ENCODE peak calls at places on chromosomes 12 and 14, in four cellular contexts. I is A549, G is HepG2, H is K562. X is an unnamed sample.

GRCh38 chr14:72613975-72614319 is 280.0 kb downstream of the DPF3 start:
- DNase-seq in I (no peak), G (no peak), H (no peak), X (no peak)

GRCh38 chr12:109605599-109606228 is 32.1 kb downstream of the MVK start:
- DNase-seq in I (no peak), G (no peak), H (no peak), X (no peak)

GRCh38 chr12:3354586-3354985 is 136.4 kb upstream of the PRMT8 start:
- DNase-seq in I (no peak), G (no peak), H (no peak), X (no peak)

GRCh38 chr12:58922849-58923248 is 2.5 kb upstream of the LRIG3 start:
- DNase-seq in I (peak), G (no peak), H (no peak), X (peak)

GRCh38 chr14:68610251-68610793 is 182.5 kb downstream of the ZFP36L1 start:
- DNase-seq in I (no peak), G (peak), H (no peak), X (no peak)

GRCh38 chr14:59254146-59254910 is 65.9 kb downstream of the DAAM1 start:
- DNase-seq in I (peak), G (no peak), H (no peak), X (peak)

GRCh38 chr12:109539508-109539907 is 33.8 kb downstream of the MMAB start:
- DNase-seq in I (no peak), G (no peak), H (no peak), X (peak)

GRCh38 chr14:99248761-99249171 is 23.2 kb downstream of the BCL11B start:
- DNase-seq in I (no peak), G (no peak), H (no peak), X (no peak)

GRCh38 chr14:104426771-104427125 is 152.8 kb upstream of the C14orf180 start:
- DNase-seq in I (no peak), G (no peak), H (no peak), X (no peak)

GRCh38 chr12:64192644-64193043 is 29.5 kb downstream of the KICS2 start:
- DNase-seq in I (no peak), G (no peak), H (no peak), X (no peak)

GRCh38 chr14:100606687-100607610 is 19.7 kb upstream of the BEGAIN start:
- DNase-seq in I (no peak), G (no peak), H (no peak), X (no peak)

GRCh38 chr14:67881225-67881624 is 61.6 kb downstream of the RAD51B start:
- DNase-seq in I (no peak), G (no peak), H (no peak), X (no peak)

GRCh38 chr12:54956322-54956721 is 28.2 kb downstream of the TESPA1 start:
- DNase-seq in I (no peak), G (no peak), H (no peak), X (no peak)

GRCh38 chr12:70637686-70638085 is 457 bp upstream of the PTPRB start:
- DNase-seq in I (no peak), G (no peak), H (no peak), X (no peak)

GRCh38 chr12:117212563-117213190 is 22.4 kb upstream of the FBXO21 start:
- DNase-seq in I (peak), G (peak), H (peak), X (peak)

GRCh38 chr14:104654119-104654518 is 35.3 kb upstream of the INF2 start:
- DNase-seq in I (no peak), G (peak), H (no peak), X (no peak)

GRCh38 chr12:66456622-66457021 is 154.3 kb downstream of the HELB start:
- DNase-seq in I (no peak), G (no peak), H (no peak), X (no peak)

GRCh38 chr14:52043690-52044089 is 25.2 kb downstream of the NID2 start:
- DNase-seq in I (peak), G (peak), H (peak), X (peak)

GRCh38 chr12:57887631-57888406 is 41.3 kb upstream of the CTDSP2 start:
- DNase-seq in I (no peak), G (no peak), H (peak), X (peak)

GRCh38 chr12:122537021-122537420 is 10.0 kb downstream of the KNTC1 start:
- DNase-seq in I (no peak), G (no peak), H (no peak), X (no peak)

GRCh38 chr14:36655963-36656768 is 5.5 kb upstream of the PAX9 start:
- DNase-seq in I (peak), G (peak), H (peak), X (no peak)

GRCh38 chr12:67572492-67572891 is 76.1 kb upstream of the DYRK2 start:
- DNase-seq in I (no peak), G (no peak), H (no peak), X (no peak)

GRCh38 chr14:90368946-90369721 is 27.7 kb upstream of the CALM1 start:
- DNase-seq in I (peak), G (peak), H (no peak), X (peak)

GRCh38 chr14:54299393-54300363 is 97.1 kb upstream of the CDKN3 start:
- DNase-seq in I (no peak), G (peak), H (no peak), X (peak)

GRCh38 chr12:11171953-11172675 is 1.1 kb downstream of the SMIM10L1 start:
- DNase-seq in I (peak), G (peak), H (no peak), X (peak)

GRCh38 chr14:21505009-21505553 is 6.1 kb downstream of the METTL3 start:
- DNase-seq in I (no peak), G (no peak), H (no peak), X (no peak)

GRCh38 chr12:26226629-26227375 is 31.4 kb downstream of the SSPN start:
- DNase-seq in I (no peak), G (no peak), H (no peak), X (no peak)

GRCh38 chr14:51365241-51365940 is 125.3 kb downstream of the TMX1 start:
- DNase-seq in I (no peak), G (no peak), H (no peak), X (no peak)

GRCh38 chr12:63103489-63104131 is 47.4 kb downstream of the AVPR1A start:
- DNase-seq in I (peak), G (peak), H (peak), X (peak)

GRCh38 chr14:79728331-79728730 is 483.0 kb downstream of the DIO2 start:
- DNase-seq in I (no peak), G (no peak), H (no peak), X (no peak)

GRCh38 chr12:94139816-94140215 is 8.6 kb upstream of the PLXNC1 start:
- DNase-seq in I (no peak), G (no peak), H (no peak), X (no peak)

GRCh38 chr12:115267464-115267863 is 583.5 kb upstream of the TBX3 start:
- DNase-seq in I (no peak), G (no peak), H (no peak), X (no peak)

DNA sequence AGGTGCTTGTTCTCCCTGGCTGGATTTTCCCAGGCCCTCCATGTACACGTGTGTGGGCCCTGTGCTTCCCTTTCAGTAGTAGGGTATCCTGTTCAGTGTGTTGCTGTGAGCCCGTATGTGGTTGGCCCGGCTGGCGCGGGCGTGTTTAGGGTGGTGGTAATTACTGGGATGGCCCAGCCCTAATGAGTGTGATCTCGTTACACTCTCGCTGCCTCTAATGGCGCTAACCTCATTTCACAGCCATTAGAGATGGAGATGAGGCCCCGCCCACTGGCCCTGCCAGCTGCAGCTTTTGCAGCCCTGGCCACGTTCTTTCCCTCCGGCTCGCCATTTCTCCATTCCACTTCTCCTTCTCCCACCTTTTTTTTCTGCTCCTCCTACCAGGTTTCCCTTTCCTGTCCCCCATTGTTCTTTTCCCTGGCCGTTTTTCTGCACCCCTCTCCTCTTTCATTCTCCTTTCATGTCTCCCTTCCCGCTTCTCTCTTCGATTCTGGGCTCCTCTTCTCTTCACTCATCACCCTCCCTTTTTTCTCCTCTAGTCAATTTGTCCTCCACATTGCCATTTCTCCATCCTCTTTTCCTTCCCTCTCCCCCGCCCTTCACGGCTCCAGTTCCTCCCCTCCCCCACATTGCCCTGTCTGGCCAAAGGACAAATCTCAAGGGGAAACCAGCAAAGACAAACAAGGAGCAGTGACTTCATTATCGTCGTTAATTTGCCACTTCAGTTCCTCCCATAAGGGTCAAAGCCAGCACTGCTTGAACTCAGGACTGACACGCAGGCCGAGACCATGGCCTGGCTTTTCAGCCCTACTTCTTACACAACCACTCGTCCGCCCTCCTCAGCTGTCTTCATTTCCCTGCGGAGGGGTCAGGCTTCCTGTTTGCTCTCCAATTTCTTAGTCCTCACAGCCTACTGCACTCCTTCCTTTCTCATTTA is 6.8 kb downstream of the ZFHX2 start:
- DNase-seq in I (no peak), G (no peak), H (peak), X (no peak)
- TF ChIP-seq MAZ in I (no peak), G (no peak), H (no peak), X (no peak)

GRCh38 chr14:75886661-75887348 is 95.0 kb downstream of the TGFB3 start:
- DNase-seq in I (no peak), G (no peak), H (no peak), X (no peak)
- TF ChIP-seq MAZ in I (no peak), G (no peak), H (no peak), X (no peak)

GRCh38 chr12:47739297-47739696 is 14.0 kb upstream of the ENDOU start:
- DNase-seq in I (no peak), G (no peak), H (no peak), X (no peak)

GRCh38 chr12:47739959-47740358 is 14.7 kb upstream of the ENDOU start:
- DNase-seq in I (no peak), G (peak), H (peak), X (no peak)

GRCh38 chr12:47742253-47742825 is 16.3 kb downstream of the RAPGEF3 start:
- DNase-seq in I (peak), G (peak), H (peak), X (no peak)

GRCh38 chr12:47740536-47741339 is 15.4 kb upstream of the ENDOU start:
- DNase-seq in I (no peak), G (peak), H (no peak), X (no peak)

DNA sequence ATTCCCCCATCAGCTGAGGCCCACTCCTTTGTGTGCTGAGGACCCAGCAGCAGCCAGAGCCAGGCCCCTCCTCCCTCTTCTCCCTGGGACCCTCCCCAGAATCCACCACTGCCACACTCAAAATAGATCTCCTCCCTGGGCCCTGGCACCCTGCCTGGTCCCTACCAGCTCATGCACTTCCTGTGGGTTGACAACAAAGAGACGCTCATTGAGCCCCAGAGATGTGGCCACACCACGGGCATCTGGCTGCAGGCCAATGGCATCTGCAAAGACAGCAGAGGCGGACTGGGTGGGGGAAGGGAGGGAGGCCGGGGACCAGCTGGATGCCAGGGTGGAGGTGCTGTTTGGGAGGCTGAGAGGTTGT is 16.0 kb upstream of the ENDOU start:
- DNase-seq in I (no peak), G (no peak), H (no peak), X (no peak)
- TF ChIP-seq MAZ in I (no peak), G (no peak), H (no peak), X (no peak)

GRCh38 chr14:50057331-50057730 is 59.0 kb downstream of the VCPKMT start:
- DNase-seq in I (no peak), G (no peak), H (no peak), X (no peak)
- TF ChIP-seq MAZ in I (no peak), G (no peak), H (no peak), X (no peak)

DNA sequence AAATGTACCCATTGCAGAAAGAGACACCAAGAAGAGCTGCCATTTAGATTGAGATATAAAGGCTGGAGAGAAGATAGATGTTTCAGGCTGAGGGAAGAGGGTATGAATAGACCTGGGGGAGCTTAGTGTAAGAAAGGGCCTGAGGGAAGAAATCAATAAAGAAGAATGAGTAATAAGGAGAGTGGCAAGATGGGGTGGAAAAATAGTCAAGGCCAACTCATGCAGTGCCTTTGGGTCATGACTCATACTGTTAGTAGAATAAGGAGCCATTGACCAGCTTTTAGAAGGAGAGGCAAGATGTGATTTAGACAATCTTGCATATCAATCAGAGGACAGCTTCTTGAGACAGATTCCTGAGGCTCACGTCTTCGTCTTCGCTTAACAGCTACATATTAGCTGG is 287.5 kb downstream of the DUSP6 start:
- DNase-seq in I (peak), G (no peak), H (no peak), X (peak)
- TF ChIP-seq MAZ in I (no peak), G (no peak), H (no peak), X (no peak)

DNA sequence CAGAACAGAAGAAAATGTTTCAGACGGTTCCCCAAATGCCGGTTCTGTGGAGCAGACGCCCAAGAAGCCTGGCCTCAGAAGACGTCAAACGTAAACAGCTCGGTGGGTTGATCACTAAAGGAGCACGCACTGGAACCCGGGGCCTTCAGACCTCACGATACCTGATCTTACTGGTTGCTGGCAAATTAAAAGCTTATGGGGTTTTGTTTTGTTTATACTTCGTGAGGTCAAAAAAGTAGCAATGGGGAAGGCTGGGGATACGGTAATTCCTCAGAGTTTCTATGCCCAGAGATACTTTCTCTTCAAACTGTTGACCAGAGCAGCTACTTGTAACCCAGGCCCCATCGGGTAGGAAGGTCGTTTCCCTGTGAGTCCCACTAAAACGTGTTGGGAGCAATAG is 1.7 kb downstream of the CDKN1B start:
- DNase-seq in I (peak), G (no peak), H (no peak), X (peak)
- TF ChIP-seq MAZ in I (no peak), G (no peak), H (no peak), X (no peak)

DNA sequence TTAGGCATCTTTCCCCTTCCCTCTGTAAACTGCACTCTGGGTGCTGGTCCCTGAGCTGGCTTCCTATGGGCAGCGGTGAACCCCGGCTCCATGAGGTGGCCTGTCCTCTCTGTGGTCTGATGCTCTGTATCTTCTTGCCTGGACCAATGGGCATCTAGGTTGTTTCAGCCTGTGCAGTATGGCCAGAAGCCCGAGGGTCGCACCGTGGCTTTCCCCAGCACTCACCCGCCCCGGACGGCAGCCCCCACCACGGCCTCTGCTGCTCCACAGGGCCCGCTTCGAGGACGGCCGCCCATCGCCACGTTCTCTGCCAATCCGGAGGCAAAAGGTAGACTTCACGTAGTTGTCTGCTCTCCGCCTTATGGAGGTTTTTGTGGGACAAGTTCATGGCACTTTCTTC is 70.1 kb downstream of the EP400 start:
- DNase-seq in I (no peak), G (no peak), H (no peak), X (no peak)
- TF ChIP-seq MAZ in I (no peak), G (no peak), H (no peak), X (no peak)

DNA sequence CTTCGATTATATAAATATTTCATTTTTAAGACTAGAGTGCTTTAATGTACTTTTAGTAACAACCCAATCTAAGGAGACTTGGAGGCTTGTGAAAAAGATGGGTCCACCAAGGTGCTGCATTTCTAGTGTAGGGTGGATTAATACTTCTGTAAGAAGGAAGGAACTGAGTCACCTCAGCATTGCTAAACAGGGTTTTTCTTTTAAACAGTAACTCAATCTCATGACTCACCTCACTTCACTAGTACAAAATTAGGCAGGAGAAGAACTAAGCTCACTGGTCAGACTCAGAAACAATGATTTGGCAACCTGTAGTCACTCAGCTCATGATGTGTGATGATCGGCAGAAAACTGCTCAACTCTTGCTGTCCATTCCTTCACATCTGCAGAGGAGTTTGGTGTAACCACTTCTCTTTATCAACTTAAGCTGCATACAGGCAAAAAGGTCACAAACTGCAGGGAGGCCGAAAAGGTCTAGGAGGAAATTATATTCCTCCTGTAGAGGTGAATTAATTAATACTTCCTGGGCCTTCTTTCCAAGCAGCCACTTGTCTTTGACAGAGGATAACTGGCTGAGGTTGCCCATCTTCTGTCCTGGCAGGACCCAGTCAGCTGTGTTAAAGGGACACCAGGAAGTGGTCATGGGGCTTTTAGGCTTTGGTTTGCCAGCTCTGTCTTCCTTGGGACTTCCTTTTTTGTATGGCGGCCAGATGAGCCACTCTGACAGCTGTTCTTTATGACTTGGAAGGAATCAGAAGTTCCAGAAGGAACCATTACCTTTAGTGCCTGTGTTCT is 466.9 kb downstream of the FUT8 start:
- DNase-seq in I (peak), G (no peak), H (no peak), X (peak)
- TF ChIP-seq MAZ in I (no peak), G (no peak), H (no peak), X (no peak)

DNA sequence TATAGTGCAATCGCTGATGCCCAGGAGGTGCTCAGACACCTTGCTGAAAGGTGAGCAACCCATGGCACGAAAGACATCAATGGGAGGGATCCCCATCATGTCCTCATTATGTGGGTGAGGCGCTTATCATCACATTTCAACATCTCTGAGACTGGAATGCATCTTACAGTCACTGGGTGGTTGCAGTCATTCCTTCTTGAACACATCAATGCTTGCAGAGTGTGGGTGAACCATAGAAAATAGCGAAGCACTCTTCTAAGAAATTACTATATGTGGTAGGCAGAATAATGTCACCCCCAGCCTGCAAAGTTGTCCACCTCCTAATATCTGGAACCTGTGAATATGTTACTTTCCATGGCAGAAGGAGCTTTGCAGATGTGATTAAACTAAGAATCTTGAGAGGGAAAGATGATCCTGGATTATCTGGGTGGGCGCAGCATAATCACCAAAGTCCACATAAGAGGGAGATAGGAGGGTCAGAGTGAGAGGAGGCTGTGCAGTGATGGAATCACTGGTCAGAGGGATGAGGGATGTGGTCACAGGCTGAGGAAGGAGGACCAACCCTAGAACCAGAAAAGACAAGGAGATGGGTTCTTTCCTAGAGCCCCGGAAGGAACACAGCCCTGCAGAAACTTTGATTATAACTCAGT is 51.2 kb downstream of the GLRX5 start:
- DNase-seq in I (no peak), G (no peak), H (no peak), X (no peak)
- TF ChIP-seq MAZ in I (no peak), G (no peak), H (no peak), X (no peak)